ENCODE peak calls at places on chromosomes 11 and 22, in ten cellular contexts. B is colonic mucosa; L is bronchial epithelial cell; J is pancreas; E is fibroblast of the aortic adventitia; U is epithelial cell of esophagus; X is cardiac muscle cell; G is CD8-positive, alpha-beta T cell; T is fibroblast of lung; H is AG10803. A is an unnamed sample.

GRCh38 chr22:29143848-29144785 is 61.6 kb upstream of the EMID1 start:
- DNase-seq in B (no peak), L (no peak), J (no peak), E (no peak), U (no peak), X (no peak), G (no peak), T (no peak), H (no peak), A (no peak)

GRCh38 chr11:87463486-87464102 is 425.9 kb downstream of the TMEM135 start:
- DNase-seq in B (no peak), L (peak; percentile 68), J (no peak), E (no peak), U (peak; percentile 80), X (no peak), G (no peak), T (peak; percentile 29), H (peak; percentile 34), A (no peak)

GRCh38 chr11:35962373-35963138 is 18.7 kb downstream of the LDLRAD3 start:
- DNase-seq in B (no peak), L (no peak), J (no peak), E (no peak), U (no peak), X (peak; percentile 82), G (no peak), T (peak; percentile 76), H (no peak), A (no peak)

GRCh38 chr11:104073950-104074349 is 37.5 kb downstream of the DDI1 start:
- DNase-seq in B (no peak), L (peak; percentile 92), J (no peak), E (peak; percentile 45), U (peak; percentile 87), X (no peak), G (no peak), T (no peak), H (peak; percentile 15), A (no peak)

GRCh38 chr11:123702137-123702536 is 39.3 kb downstream of the ZNF202 start:
- DNase-seq in B (no peak), L (no peak), J (no peak), E (no peak), U (no peak), X (peak; percentile 33), G (no peak), T (no peak), H (no peak), A (no peak)

GRCh38 chr22:36180038-36180880 is 19.7 kb upstream of the APOL3 start:
- DNase-seq in B (peak; percentile 85), L (peak; percentile 37), J (peak; percentile 70), E (peak; percentile 78), U (peak; percentile 61), X (peak; percentile 83), G (peak; percentile 81), T (peak; percentile 71), H (peak; percentile 61), A (peak; percentile 33)

GRCh38 chr22:32613773-32614172 is 139.2 kb downstream of the FBXO7 start:
- DNase-seq in B (no peak), L (no peak), J (no peak), E (no peak), U (no peak), X (no peak), G (no peak), T (no peak), H (no peak), A (no peak)

GRCh38 chr11:33891714-33892327 is at the start of gene LMO2:
- DNase-seq in B (no peak), L (peak; percentile 13), J (no peak), E (no peak), U (peak; percentile 20), X (no peak), G (no peak), T (no peak), H (no peak), A (no peak)

GRCh38 chr22:17576475-17576874 is 13.2 kb downstream of the SLC25A18 start:
- DNase-seq in B (no peak), L (peak; percentile 100), J (no peak), E (peak; percentile 77), U (peak; percentile 99), X (peak; percentile 90), G (no peak), T (no peak), H (peak; percentile 99), A (peak; percentile 99)

GRCh38 chr22:39311592-39312400 is 7.6 kb downstream of the RPL3 start:
- DNase-seq in B (no peak), L (no peak), J (no peak), E (no peak), U (peak; percentile 37), X (no peak), G (no peak), T (no peak), H (no peak), A (no peak)

GRCh38 chr11:23090659-23091058 is 230.4 kb upstream of the CCDC179 start:
- DNase-seq in B (no peak), L (no peak), J (no peak), E (no peak), U (no peak), X (no peak), G (no peak), T (no peak), H (no peak), A (no peak)

GRCh38 chr22:28989484-28989883 is 72.1 kb downstream of the C22orf31 start:
- DNase-seq in B (no peak), L (no peak), J (no peak), E (no peak), U (no peak), X (peak; percentile 72), G (no peak), T (no peak), H (no peak), A (no peak)

DNA sequence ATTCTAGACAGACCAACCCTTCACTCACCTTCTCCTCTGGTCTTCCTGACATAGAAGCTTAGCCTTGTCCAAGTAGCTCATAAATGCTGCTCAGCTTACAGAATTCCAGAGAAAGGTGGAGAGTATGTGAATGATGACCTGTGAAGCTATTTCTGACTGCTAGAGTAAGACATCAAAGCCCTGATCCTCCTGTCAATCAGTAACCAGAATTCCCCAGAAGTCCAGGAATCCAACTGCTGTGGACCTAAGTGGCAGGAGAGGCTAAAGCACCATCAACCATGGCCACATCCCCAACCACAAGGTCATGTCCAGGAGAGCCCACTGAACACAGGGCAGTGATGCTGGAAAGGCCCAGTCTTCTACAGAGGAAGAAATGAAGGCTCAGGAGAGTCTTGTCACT is 2.6 kb downstream of the OR51G2 start:
- DNase-seq in B (no peak), L (no peak), J (no peak), E (no peak), U (no peak), X (no peak), G (no peak), T (no peak), H (no peak), A (no peak)
- H3K4me3 ChIP-seq in B (no peak overlapping the region), L (no peak overlapping the region), J (no peak overlapping the region), E (no peak overlapping the region), U (no peak overlapping the region), X (no peak overlapping the region), G (no peak overlapping the region), T (no peak overlapping the region), H (no peak overlapping the region), A (no peak overlapping the region)

DNA sequence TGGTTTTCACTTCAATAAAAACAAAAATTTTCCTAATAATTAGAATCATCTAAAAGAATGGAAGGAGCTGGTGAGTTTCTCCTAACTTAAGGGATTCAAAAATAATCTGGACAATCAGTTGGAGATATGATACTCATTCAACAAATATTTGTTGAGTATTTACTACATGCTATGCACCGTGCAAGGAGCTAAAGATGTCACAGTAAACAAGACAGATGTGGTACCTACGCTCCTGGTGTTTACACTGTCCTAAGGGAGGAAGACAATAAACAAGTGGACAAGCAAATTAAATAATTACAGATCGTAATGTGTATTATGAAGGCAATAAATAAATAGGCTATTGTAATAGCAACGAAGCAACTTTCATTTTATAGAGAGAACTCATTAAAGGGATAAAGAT is 9.9 kb upstream of the SPON1 start:
- DNase-seq in B (no peak), L (no peak), J (no peak), E (no peak), U (no peak), X (no peak), G (no peak), T (no peak), H (no peak), A (no peak)
- TF ChIP-seq CTCF in B (no peak), L (no peak), J (no peak), E (no peak), U (no peak), X (no peak), G (no peak), T (no peak), H (no peak), A (no peak)

GRCh38 chr11:120682866-120683265 is 171.3 kb downstream of the GRIK4 start:
- DNase-seq in B (no peak), L (peak; percentile 4), J (no peak), E (peak; percentile 39), U (no peak), X (peak; percentile 12), G (no peak), T (peak; percentile 27), H (peak; percentile 67), A (no peak)

GRCh38 chr11:120689591-120689990 is 178.0 kb downstream of the GRIK4 start:
- DNase-seq in B (no peak), L (peak; percentile 12), J (no peak), E (no peak), U (peak; percentile 9), X (no peak), G (no peak), T (no peak), H (no peak), A (no peak)

GRCh38 chr11:120686516-120686915 is 175.0 kb downstream of the GRIK4 start:
- DNase-seq in B (no peak), L (no peak), J (no peak), E (no peak), U (no peak), X (no peak), G (no peak), T (no peak), H (no peak), A (no peak)

GRCh38 chr11:120690406-120690805 is 178.9 kb downstream of the GRIK4 start:
- DNase-seq in B (no peak), L (no peak), J (no peak), E (no peak), U (no peak), X (no peak), G (no peak), T (no peak), H (no peak), A (no peak)

DNA sequence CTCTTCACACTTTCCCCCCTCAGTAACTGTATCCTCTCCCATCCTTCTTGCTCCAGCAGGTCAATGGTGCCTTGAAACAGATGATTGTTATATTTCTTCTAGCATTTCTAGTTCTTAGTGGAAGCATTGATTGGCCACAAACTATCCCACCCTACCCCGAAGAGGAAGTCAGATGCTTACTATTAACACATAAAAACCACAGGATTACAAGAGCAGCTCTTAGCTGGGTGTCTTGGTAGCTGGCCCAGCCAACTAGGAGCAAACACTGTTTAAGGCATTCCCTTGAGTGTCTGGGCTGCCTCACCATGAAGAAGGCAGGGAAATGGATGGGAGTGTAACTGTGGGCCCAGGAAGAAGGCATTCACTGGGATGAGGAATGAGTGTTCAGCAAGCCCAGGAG is 176.6 kb downstream of the GRIK4 start:
- DNase-seq in B (no peak), L (no peak), J (no peak), E (no peak), U (no peak), X (peak; percentile 18), G (no peak), T (no peak), H (peak; percentile 8), A (no peak)
- H3K4me3 ChIP-seq in B (no peak overlapping the region), L (no peak overlapping the region), J (no peak overlapping the region), E (no peak overlapping the region), U (no peak overlapping the region), X (no peak overlapping the region), G (no peak overlapping the region), T (no peak overlapping the region), H (no peak overlapping the region), A (no peak overlapping the region)

GRCh38 chr11:69644962-69645675 is 4.2 kb downstream of the CCND1 start:
- DNase-seq in B (no peak), L (no peak), J (no peak), E (no peak), U (no peak), X (no peak), G (no peak), T (no peak), H (no peak), A (no peak)
- TF ChIP-seq CTCF in B (no peak), L (peak; percentile 23), J (no peak), E (no peak), U (no peak), X (no peak), G (no peak), T (no peak), H (no peak), A (peak; percentile 44)

A was measured in astrocyte of the cerebellum.